ENCODE peak calls at places on chromosomes 16 and 17, in five cellular contexts. H is OCI-LY7, S is mesendoderm, K is A549, I is GM23338. B is an unnamed sample.

GRCh38 chr17:49997256-49997735 is 2.3 kb upstream of the DLX3 start:
- DNase-seq in H (no peak), S (no peak), K (peak; percentile 32), I (peak; percentile 11), B (no peak)

GRCh38 chr16:46790599-46791270 is 40.2 kb downstream of the C16orf87 start:
- DNase-seq in H (no peak), S (no peak), K (no peak), I (no peak), B (no peak)

GRCh38 chr17:50635720-50636144 is 1.1 kb downstream of the ABCC3 start:
- DNase-seq in H (no peak), S (no peak), K (no peak), I (no peak), B (no peak)

GRCh38 chr17:79799538-79800324 is 2.9 kb upstream of the CBX8 start:
- DNase-seq in H (no peak), S (no peak), K (no peak), I (no peak), B (no peak)

GRCh38 chr16:9241177-9241576 is 149.7 kb downstream of the HAPSTR1 start:
- DNase-seq in H (no peak), S (no peak), K (no peak), I (no peak), B (no peak)

GRCh38 chr17:43169561-43170139 is 1.4 kb upstream of the NBR1 start:
- DNase-seq in H (peak; percentile 25), S (peak; percentile 62), K (peak; percentile 62), I (peak; percentile 57), B (peak; percentile 46)

GRCh38 chr16:19844945-19845641 is 39.6 kb downstream of the GPRC5B start:
- DNase-seq in H (no peak), S (no peak), K (peak; percentile 43), I (no peak), B (no peak)

GRCh38 chr17:10126554-10127493 is 71.6 kb downstream of the GAS7 start:
- DNase-seq in H (no peak), S (peak; percentile 83), K (no peak), I (peak; percentile 23), B (peak; percentile 40)

GRCh38 chr16:15835136-15835878 is 21.5 kb downstream of the MYH11 start:
- DNase-seq in H (peak; percentile 27), S (no peak), K (no peak), I (no peak), B (no peak)

GRCh38 chr17:62064791-62065563 is at the start of gene MED13:
- DNase-seq in H (peak; percentile 62), S (peak; percentile 59), K (peak; percentile 50), I (peak; percentile 64), B (peak; percentile 79)

GRCh38 chr16:57297856-57298255 is 13.4 kb upstream of the PLLP start:
- DNase-seq in H (peak; percentile 67), S (peak; percentile 39), K (no peak), I (peak; percentile 65), B (no peak)

GRCh38 chr17:9472094-9472493 is 103.5 kb downstream of the STX8 start:
- DNase-seq in H (no peak), S (no peak), K (no peak), I (no peak), B (no peak)

GRCh38 chr16:4111748-4112696 is 4.2 kb downstream of the ADCY9 start:
- DNase-seq in H (no peak), S (no peak), K (no peak), I (no peak), B (peak; percentile 52)

GRCh38 chr17:47983492-47984223 is 12.7 kb downstream of the CDK5RAP3 start:
- DNase-seq in H (no peak), S (no peak), K (no peak), I (no peak), B (no peak)

GRCh38 chr17:48194097-48194550 is 86.6 kb downstream of the SNX11 start:
- DNase-seq in H (no peak), S (no peak), K (peak; percentile 41), I (no peak), B (no peak)

GRCh38 chr16:12637002-12637401 is 166.7 kb downstream of the CPPED1 start:
- DNase-seq in H (no peak), S (peak; percentile 84), K (no peak), I (peak; percentile 46), B (no peak)

GRCh38 chr16:66647866-66648265 is 43.4 kb downstream of the CMTM3 start:
- DNase-seq in H (no peak), S (no peak), K (no peak), I (no peak), B (no peak)

GRCh38 chr17:81457917-81458555 is 54.6 kb downstream of the ACTG1 start:
- DNase-seq in H (no peak), S (peak; percentile 40), K (no peak), I (no peak), B (no peak)

GRCh38 chr17:74513987-74514631 is 17.2 kb downstream of the CD300LB start:
- DNase-seq in H (peak; percentile 87), S (peak; percentile 95), K (peak; percentile 87), I (peak; percentile 77), B (peak; percentile 62)

GRCh38 chr16:66677179-66677578 is 19.4 kb downstream of the CMTM4 start:
- DNase-seq in H (no peak), S (no peak), K (no peak), I (no peak), B (no peak)

GRCh38 chr16:14510939-14511797 is 118.9 kb downstream of the PARN start:
- DNase-seq in H (no peak), S (no peak), K (peak; percentile 69), I (no peak), B (no peak)

GRCh38 chr17:82003411-82004381 is 19.0 kb downstream of the CENPX start:
- DNase-seq in H (no peak), S (peak; percentile 87), K (peak; percentile 90), I (no peak), B (no peak)

GRCh38 chr16:76246587-76246986 is 30.6 kb upstream of the CNTNAP4 start:
- DNase-seq in H (no peak), S (no peak), K (no peak), I (no peak), B (no peak)

GRCh38 chr17:48068491-48068961 is 20.4 kb downstream of the NFE2L1 start:
- DNase-seq in H (peak; percentile 23), S (peak; percentile 70), K (peak; percentile 65), I (peak; percentile 82), B (no peak)

GRCh38 chr17:42537156-42537805 is 1.2 kb downstream of the NAGLU start:
- DNase-seq in H (no peak), S (no peak), K (no peak), I (no peak), B (no peak)

GRCh38 chr17:35479271-35479670 is 30.7 kb upstream of the SLFN13 start:
- DNase-seq in H (no peak), S (no peak), K (no peak), I (no peak), B (no peak)

GRCh38 chr17:76670020-76670707 is 26.6 kb upstream of the ST6GALNAC1 start:
- DNase-seq in H (no peak), S (no peak), K (no peak), I (no peak), B (no peak)
- H3K27ac ChIP-seq in H (no peak overlapping the region), S (no peak overlapping the region), K (no peak overlapping the region), I (peak overlapping the region; percentile 72), B (no peak overlapping the region)

GRCh38 chr17:65058615-65059014 is 2.1 kb upstream of the GNA13 start:
- DNase-seq in H (no peak), S (no peak), K (no peak), I (no peak), B (no peak)

GRCh38 chr17:65064452-65065019 is 8.0 kb upstream of the GNA13 start:
- DNase-seq in H (no peak), S (peak; percentile 95), K (peak; percentile 86), I (no peak), B (no peak)

GRCh38 chr17:65060855-65061254 is 4.3 kb upstream of the GNA13 start:
- DNase-seq in H (no peak), S (no peak), K (no peak), I (no peak), B (no peak)

GRCh38 chr17:65062168-65062915 is 5.8 kb upstream of the GNA13 start:
- DNase-seq in H (no peak), S (peak; percentile 80), K (no peak), I (peak; percentile 40), B (no peak)

DNA sequence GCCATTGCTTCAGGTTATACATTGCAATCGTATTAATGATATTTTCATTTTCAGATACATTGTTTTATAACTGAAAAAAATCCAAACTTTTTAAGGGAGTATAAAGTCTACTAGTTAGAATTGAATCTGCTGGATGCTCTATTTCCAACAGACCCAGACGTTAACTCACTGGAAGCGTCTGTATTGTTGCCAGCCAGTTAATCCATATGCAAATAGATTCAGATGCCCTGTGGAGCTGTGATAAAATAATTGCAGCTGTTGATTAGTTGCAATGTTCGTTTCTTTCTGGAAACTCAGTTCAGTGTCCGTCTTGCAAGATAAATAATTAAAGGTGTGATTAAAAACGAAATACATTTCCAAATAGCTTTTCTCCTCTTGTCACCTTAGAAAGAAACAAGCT is 5.1 kb upstream of the GNA13 start:
- DNase-seq in H (no peak), S (peak; percentile 60), K (no peak), I (peak; percentile 54), B (no peak)
- H3K4me1 ChIP-seq in H (peaks cover 50% of the 10 kb centered on the region), S (peaks cover 8% of the 10 kb centered on the region), K (peaks cover 57% of the 10 kb centered on the region), I (peaks cover 32% of the 10 kb centered on the region), B (peaks cover 13% of the 10 kb centered on the region)

GRCh38 chr16:84868328-84868727 is 48.5 kb downstream of the CRISPLD2 start:
- DNase-seq in H (no peak), S (no peak), K (no peak), I (no peak), B (no peak)
- H3K27ac ChIP-seq in H (no peak overlapping the region), S (no peak overlapping the region), K (no peak overlapping the region), I (no peak overlapping the region), B (no peak overlapping the region)

GRCh38 chr16:85918436-85918835 is 19.5 kb downstream of the IRF8 start:
- DNase-seq in H (no peak), S (no peak), K (no peak), I (no peak), B (no peak)
- H3K4me1 ChIP-seq in H (peaks cover 30% of the 10 kb centered on the region), S (no peaks in the 10 kb centered on the region), K (no peaks in the 10 kb centered on the region), I (no peaks in the 10 kb centered on the region), B (peaks cover 4% of the 10 kb centered on the region)

DNA sequence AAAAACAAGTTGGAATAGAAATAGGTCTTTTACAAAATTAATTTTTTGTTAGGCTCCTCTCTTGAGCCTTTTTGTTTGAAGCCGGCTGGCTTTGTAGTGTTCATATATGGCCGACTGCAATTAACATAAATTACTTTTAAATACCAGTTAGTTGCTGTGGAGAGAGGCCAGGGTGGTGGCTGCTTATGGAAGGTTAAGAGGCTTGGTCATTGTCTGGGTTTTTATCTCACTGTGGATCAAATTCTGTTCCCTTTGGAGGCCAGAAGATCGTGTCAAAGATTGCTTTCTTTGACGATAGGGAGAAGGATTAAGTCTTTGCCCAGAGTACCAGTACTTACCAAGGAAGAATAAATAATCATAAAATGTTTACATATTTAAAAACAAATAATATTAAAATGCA is 39.9 kb downstream of the MSI2 start:
- DNase-seq in H (no peak), S (peak; percentile 93), K (no peak), I (no peak), B (no peak)
- H3K27ac ChIP-seq in H (no peak overlapping the region), S (no peak overlapping the region), K (peak overlapping the region; percentile 51), I (no peak overlapping the region), B (no peak overlapping the region)

B was measured in testis.